ENCODE peak calls at places on chromosomes 1 and 21, in four cellular contexts. One of them, this sample, is unnamed.

GRCh38 chr1:6037338-6037762 is 8.3 kb upstream of the KCNAB2 start:
- DNase-seq in right atrium auricular region: no peak
- DNase-seq in PC-3: peak; percentile 52
- DNase-seq in transverse colon: no peak
- DNase-seq in this sample: no peak

GRCh38 chr1:200659269-200659668 is 10.4 kb downstream of the DDX59 start:
- DNase-seq in PC-3: peak; percentile 98
- DNase-seq in right atrium auricular region: no peak
- DNase-seq in transverse colon: no peak
- DNase-seq in this sample: no peak

GRCh38 chr1:29785554-29785953 is 549.2 kb downstream of the PTPRU start:
- DNase-seq in right atrium auricular region: peak; percentile 43
- DNase-seq in transverse colon: no peak
- DNase-seq in PC-3: no peak
- DNase-seq in this sample: no peak

GRCh38 chr1:44084998-44085675 is 33.5 kb upstream of the KLF17 start:
- DNase-seq in PC-3: peak; percentile 84
- DNase-seq in transverse colon: no peak
- DNase-seq in right atrium auricular region: no peak
- DNase-seq in this sample: no peak

GRCh38 chr1:64135501-64136245 is 67.8 kb upstream of the UBE2U start:
- DNase-seq in transverse colon: no peak
- DNase-seq in PC-3: peak; percentile 54
- DNase-seq in right atrium auricular region: no peak
- DNase-seq in this sample: no peak

GRCh38 chr1:39434797-39435395 is 56.5 kb upstream of the BMP8A start:
- DNase-seq in right atrium auricular region: no peak
- DNase-seq in transverse colon: no peak
- DNase-seq in PC-3: no peak
- DNase-seq in this sample: no peak

GRCh38 chr1:221437924-221438323 is 304.0 kb downstream of the DUSP10 start:
- DNase-seq in PC-3: peak; percentile 79
- DNase-seq in right atrium auricular region: no peak
- DNase-seq in transverse colon: no peak
- DNase-seq in this sample: no peak

GRCh38 chr1:17181785-17182464 is 23.0 kb upstream of the PADI1 start:
- DNase-seq in right atrium auricular region: no peak
- DNase-seq in PC-3: no peak
- DNase-seq in transverse colon: no peak
- DNase-seq in this sample: no peak

GRCh38 chr1:205421728-205422127 is at the start of gene LEMD1:
- DNase-seq in PC-3: no peak
- DNase-seq in transverse colon: no peak
- DNase-seq in right atrium auricular region: no peak
- DNase-seq in this sample: no peak

GRCh38 chr1:44103270-44104131 is 15.1 kb upstream of the KLF17 start:
- DNase-seq in transverse colon: no peak
- DNase-seq in PC-3: no peak
- DNase-seq in right atrium auricular region: no peak
- DNase-seq in this sample: peak; percentile 20

GRCh38 chr1:224212618-224213037 is 29.6 kb downstream of the DEGS1 start:
- DNase-seq in transverse colon: no peak
- DNase-seq in PC-3: peak; percentile 28
- DNase-seq in right atrium auricular region: no peak
- DNase-seq in this sample: no peak

GRCh38 chr21:44084496-44085241 is 22.5 kb upstream of the PWP2 start:
- DNase-seq in transverse colon: no peak
- DNase-seq in right atrium auricular region: no peak
- DNase-seq in PC-3: no peak
- DNase-seq in this sample: no peak

GRCh38 chr1:20477355-20478071 is 8.5 kb downstream of the CAMK2N1 start:
- DNase-seq in PC-3: no peak
- DNase-seq in transverse colon: no peak
- DNase-seq in right atrium auricular region: no peak
- DNase-seq in this sample: no peak

GRCh38 chr1:233367057-233367759 is 39.7 kb downstream of the MAP3K21 start:
- DNase-seq in right atrium auricular region: no peak
- DNase-seq in PC-3: peak; percentile 83
- DNase-seq in transverse colon: no peak
- DNase-seq in this sample: no peak

GRCh38 chr1:32201011-32201855 is 838 bp downstream of the CCDC28B start:
- DNase-seq in PC-3: no peak
- DNase-seq in right atrium auricular region: peak; percentile 80
- DNase-seq in transverse colon: peak; percentile 79
- DNase-seq in this sample: peak; percentile 76

GRCh38 chr1:1072849-1073742 is 1.0 kb downstream of the RNF223 start:
- DNase-seq in PC-3: no peak
- DNase-seq in right atrium auricular region: no peak
- DNase-seq in transverse colon: no peak
- DNase-seq in this sample: no peak

GRCh38 chr1:171486048-171486519 is 754 bp downstream of the PRRC2C start:
- DNase-seq in PC-3: peak; percentile 84
- DNase-seq in right atrium auricular region: no peak
- DNase-seq in transverse colon: peak; percentile 47
- DNase-seq in this sample: no peak

GRCh38 chr1:181089777-181090505 is 1.4 kb downstream of the IER5 start:
- DNase-seq in transverse colon: peak; percentile 77
- DNase-seq in right atrium auricular region: peak; percentile 71
- DNase-seq in PC-3: peak; percentile 39
- DNase-seq in this sample: peak; percentile 79

GRCh38 chr1:182669266-182669665 is 15.1 kb downstream of the RGS8 start:
- DNase-seq in right atrium auricular region: no peak
- DNase-seq in PC-3: no peak
- DNase-seq in transverse colon: no peak
- DNase-seq in this sample: no peak

GRCh38 chr1:2459757-2460156 is 16.3 kb upstream of the PLCH2 start:
- DNase-seq in transverse colon: no peak
- DNase-seq in PC-3: peak; percentile 78
- DNase-seq in right atrium auricular region: no peak
- DNase-seq in this sample: peak; percentile 84

GRCh38 chr1:220448217-220448616 is 79.7 kb upstream of the MARK1 start:
- DNase-seq in transverse colon: no peak
- DNase-seq in right atrium auricular region: no peak
- DNase-seq in PC-3: no peak
- DNase-seq in this sample: no peak

GRCh38 chr1:154344977-154345837 is 19.9 kb downstream of the ATP8B2 start:
- DNase-seq in right atrium auricular region: no peak
- DNase-seq in transverse colon: peak; percentile 57
- DNase-seq in PC-3: peak; percentile 67
- DNase-seq in this sample: peak; percentile 47

DNA sequence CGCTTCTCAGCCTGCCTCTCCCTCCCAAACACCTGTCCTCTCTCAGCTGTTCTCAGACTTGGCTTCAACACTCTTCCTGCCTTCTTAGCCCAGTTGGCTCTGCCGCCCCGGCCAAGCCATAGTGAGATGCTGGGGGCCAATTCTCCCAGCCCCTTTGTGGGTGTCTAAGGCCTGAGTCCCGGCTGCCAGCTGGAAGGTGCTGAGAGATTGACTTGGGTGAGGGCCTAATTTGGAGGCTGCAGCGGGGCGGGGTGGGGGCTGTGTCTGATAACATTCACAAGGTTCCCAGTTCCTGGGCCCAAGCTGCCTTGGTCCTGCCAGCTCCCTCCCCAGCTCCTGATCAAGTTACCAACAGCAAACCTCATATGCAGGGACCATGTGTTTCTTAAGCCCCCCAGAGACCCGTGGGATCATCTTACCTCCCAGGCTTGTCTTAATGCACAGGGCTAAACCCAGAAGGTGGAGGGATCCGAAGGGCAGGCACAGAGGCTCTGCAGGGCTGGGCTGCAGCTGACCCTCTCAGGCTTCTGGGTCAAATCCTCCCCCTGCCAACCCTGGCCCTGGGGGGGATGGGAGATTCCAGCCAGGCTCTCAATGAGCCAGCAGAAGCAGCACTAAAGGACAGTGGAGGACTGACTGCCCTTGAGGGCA is 9.8 kb downstream of the INKA2 start:
- DNase-seq in PC-3: no peak
- DNase-seq in right atrium auricular region: peak; percentile 58
- DNase-seq in transverse colon: no peak
- DNase-seq in this sample: no peak
- H3K4me1 ChIP-seq in PC-3: no peaks in the 10 kb centered on the region
- H3K4me1 ChIP-seq in right atrium auricular region: no peaks in the 10 kb centered on the region
- H3K4me1 ChIP-seq in transverse colon: peaks cover 6% of the 10 kb centered on the region
- H3K4me1 ChIP-seq in this sample: peaks cover 23% of the 10 kb centered on the region

GRCh38 chr21:35252831-35253230 is 203.7 kb upstream of the RUNX1 start:
- DNase-seq in right atrium auricular region: no peak
- DNase-seq in transverse colon: no peak
- DNase-seq in PC-3: peak; percentile 64
- DNase-seq in this sample: no peak

GRCh38 chr21:35254006-35254751 is 205.1 kb upstream of the RUNX1 start:
- DNase-seq in transverse colon: peak; percentile 44
- DNase-seq in right atrium auricular region: no peak
- DNase-seq in PC-3: peak; percentile 68
- DNase-seq in this sample: no peak

GRCh38 chr21:35257413-35257812 is 208.3 kb upstream of the RUNX1 start:
- DNase-seq in PC-3: peak; percentile 98
- DNase-seq in transverse colon: peak; percentile 51
- DNase-seq in right atrium auricular region: no peak
- DNase-seq in this sample: peak; percentile 52

GRCh38 chr21:35256468-35256988 is 207.4 kb upstream of the RUNX1 start:
- DNase-seq in transverse colon: peak; percentile 78
- DNase-seq in PC-3: peak; percentile 98
- DNase-seq in right atrium auricular region: peak; percentile 90
- DNase-seq in this sample: peak; percentile 96

DNA sequence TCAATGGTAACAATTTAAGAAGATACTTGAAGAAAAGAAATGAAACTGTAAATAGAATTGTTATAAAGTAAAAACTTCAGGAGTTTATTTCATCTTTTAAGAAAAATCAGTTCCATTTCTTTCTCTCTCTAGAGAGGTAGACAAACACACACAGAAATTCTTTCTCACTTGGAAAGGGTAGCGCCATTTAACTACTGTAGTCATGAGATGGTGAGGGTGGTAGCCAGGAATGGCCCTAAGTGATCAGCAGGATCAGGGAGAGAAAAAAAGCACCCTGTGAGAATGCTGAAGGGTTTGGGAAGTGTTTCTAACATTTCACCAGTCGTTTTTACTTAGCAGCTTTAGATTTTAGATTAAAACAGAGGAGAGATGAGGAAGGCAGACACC is 205.6 kb upstream of the RUNX1 start:
- DNase-seq in PC-3: no peak
- DNase-seq in transverse colon: no peak
- DNase-seq in right atrium auricular region: no peak
- DNase-seq in this sample: no peak
- H3K4me1 ChIP-seq in PC-3: peaks cover 62% of the 10 kb centered on the region
- H3K4me1 ChIP-seq in transverse colon: peaks cover 24% of the 10 kb centered on the region
- H3K4me1 ChIP-seq in right atrium auricular region: no peaks in the 10 kb centered on the region
- H3K4me1 ChIP-seq in this sample: peaks cover 19% of the 10 kb centered on the region

GRCh38 chr1:41484881-41485280 is 398 bp upstream of the EDN2 start:
- DNase-seq in right atrium auricular region: no peak
- DNase-seq in transverse colon: no peak
- DNase-seq in PC-3: no peak
- DNase-seq in this sample: no peak

GRCh38 chr1:41487729-41488598 is 3.5 kb upstream of the EDN2 start:
- DNase-seq in right atrium auricular region: no peak
- DNase-seq in transverse colon: no peak
- DNase-seq in PC-3: no peak
- DNase-seq in this sample: no peak

GRCh38 chr1:41486892-41487728 is 2.6 kb upstream of the EDN2 start:
- DNase-seq in right atrium auricular region: no peak
- DNase-seq in PC-3: no peak
- DNase-seq in transverse colon: no peak
- DNase-seq in this sample: no peak

GRCh38 chr1:41485605-41486004 is 1.1 kb upstream of the EDN2 start:
- DNase-seq in PC-3: peak; percentile 45
- DNase-seq in transverse colon: no peak
- DNase-seq in right atrium auricular region: no peak
- DNase-seq in this sample: no peak

DNA sequence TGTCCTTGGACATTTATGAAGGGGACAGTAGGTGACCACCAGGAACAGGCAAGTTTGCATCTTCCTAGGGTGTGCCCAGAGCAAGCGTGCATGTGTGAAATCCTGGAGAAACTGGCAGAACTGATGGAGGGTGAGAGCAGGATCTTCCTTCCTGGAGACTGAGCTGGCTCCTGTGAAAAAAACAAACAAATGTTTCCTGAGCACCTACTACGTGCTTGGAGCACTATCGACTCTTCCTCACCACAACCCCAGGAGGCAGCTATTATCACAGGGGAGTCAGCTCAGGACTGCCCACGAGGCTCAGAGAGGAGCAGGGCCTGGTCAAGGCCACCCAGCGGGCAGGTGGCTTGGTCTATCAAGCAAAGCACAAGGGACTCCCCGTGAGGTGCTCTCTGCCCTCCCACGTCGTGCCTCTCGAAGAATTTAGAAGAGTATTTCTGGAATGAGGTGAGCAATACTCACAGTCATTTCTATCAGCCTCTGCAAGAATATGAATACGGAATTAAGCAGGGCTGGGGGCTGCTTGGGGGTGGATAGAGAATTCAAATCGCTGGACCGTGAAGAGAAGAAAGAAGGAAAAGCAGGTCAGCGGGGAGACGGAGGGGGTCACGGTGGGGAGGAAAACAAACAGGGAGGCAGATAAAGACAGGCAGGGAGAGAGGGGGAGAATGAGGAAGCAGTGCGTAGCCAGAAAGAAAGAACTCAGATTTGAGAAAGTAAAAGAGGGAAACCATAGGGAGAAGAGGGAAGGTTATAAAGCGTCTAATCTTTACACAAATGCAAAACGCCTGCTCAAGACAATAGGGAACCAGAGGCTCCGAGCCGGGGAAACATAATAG is 1.8 kb upstream of the EDN2 start:
- DNase-seq in transverse colon: no peak
- DNase-seq in right atrium auricular region: no peak
- DNase-seq in PC-3: no peak
- DNase-seq in this sample: peak; percentile 51
- H3K4me1 ChIP-seq in transverse colon: peaks cover 54% of the 10 kb centered on the region
- H3K4me1 ChIP-seq in right atrium auricular region: no peaks in the 10 kb centered on the region
- H3K4me1 ChIP-seq in PC-3: peaks cover 37% of the 10 kb centered on the region
- H3K4me1 ChIP-seq in this sample: peaks cover 60% of the 10 kb centered on the region

DNA sequence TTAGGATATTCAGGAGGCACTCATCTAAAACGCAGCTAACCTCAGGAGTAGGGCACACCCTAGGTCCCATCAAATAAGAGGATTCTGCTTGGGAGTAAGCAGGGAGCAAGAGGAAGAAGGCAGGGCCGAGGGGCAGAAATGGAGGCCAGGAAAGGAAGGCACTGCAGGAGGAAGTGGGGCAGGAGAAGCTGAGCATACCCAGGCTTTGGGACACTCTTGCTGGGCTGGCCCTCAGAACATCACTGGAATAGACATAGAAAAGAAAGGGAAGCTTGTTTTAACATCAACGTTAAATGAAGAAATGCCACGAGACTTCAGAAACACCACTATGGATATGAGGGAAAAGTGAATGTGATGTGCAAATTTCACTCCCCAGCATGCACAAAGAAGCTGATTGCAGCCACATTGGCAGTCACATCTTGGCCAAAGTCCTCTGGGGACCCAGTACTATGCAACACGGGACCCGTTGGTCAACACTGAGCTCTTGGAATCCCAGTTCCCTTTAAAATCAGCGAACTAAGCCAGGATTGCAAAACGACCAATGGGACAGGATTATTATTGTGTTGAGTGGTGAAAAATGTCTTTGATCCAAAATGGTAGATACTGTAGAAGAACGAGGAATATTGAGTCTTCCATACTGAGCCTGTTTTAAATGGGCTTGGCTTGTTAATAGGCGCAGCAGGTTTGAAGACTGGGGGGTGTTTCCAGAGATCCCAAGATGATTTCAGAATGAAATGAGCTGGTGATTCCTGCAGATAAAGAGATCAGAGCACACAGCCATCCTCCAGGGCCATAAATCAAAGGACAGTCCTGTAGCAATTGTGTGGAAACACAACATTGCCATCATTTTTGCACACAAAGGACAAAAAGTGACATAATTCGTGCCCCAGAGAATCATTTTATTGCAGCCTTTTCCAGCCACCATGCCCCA is 152.4 kb downstream of the TOMM20 start:
- DNase-seq in PC-3: no peak
- DNase-seq in right atrium auricular region: peak; percentile 93
- DNase-seq in transverse colon: no peak
- DNase-seq in this sample: no peak
- H3K4me1 ChIP-seq in PC-3: peaks cover 69% of the 10 kb centered on the region
- H3K4me1 ChIP-seq in right atrium auricular region: no peaks in the 10 kb centered on the region
- H3K4me1 ChIP-seq in transverse colon: peaks cover 72% of the 10 kb centered on the region
- H3K4me1 ChIP-seq in this sample: peaks cover 28% of the 10 kb centered on the region

This sample was measured in thyroid gland.